ENCODE peak calls at places on chromosomes 3 and 15, in nine cellular contexts. I is NCI-H2107; C is T-helper 1 cell; L is effector memory CD8-positive, alpha-beta T cell; T is left ventricle myocardium superior; G is H7; Z is ureter; V is GM12865; K is stimulated activated CD4-positive, alpha-beta T cell treated with anti-CD3 and anti-CD28 coated beads, Interleukin-4, amount 100 ng/mL, for 1 hour. U is an unnamed sample.
A peak's percentile ranks its signal among the peaks of the same experiment; 100 is the strongest.

GRCh38 chr3:186365202-186365974 is 3.4 kb upstream of the DGKG start:
- DNase-seq in I (no peak), C (no peak), L (no peak), T (peak; percentile 70), G (no peak), Z (no peak), V (no peak), K (no peak), U (no peak)

GRCh38 chr15:64285871-64286270 is 70.1 kb downstream of the CSNK1G1 start:
- DNase-seq in I (no peak), C (no peak), L (no peak), T (no peak), G (peak; percentile 6), Z (no peak), V (no peak), K (no peak), U (no peak)

GRCh38 chr15:41493205-41493901 is at the start of gene ITPKA:
- DNase-seq in I (no peak), C (peak; percentile 74), L (peak; percentile 51), T (peak; percentile 87), G (peak; percentile 94), Z (peak; percentile 68), V (peak; percentile 83), K (peak; percentile 93), U (peak; percentile 82)

GRCh38 chr3:123046262-123046873 is 18.8 kb upstream of the SEMA5B start:
- DNase-seq in I (no peak), C (no peak), L (no peak), T (no peak), G (no peak), Z (no peak), V (no peak), K (no peak), U (no peak)

GRCh38 chr3:17905996-17906395 is 163.6 kb upstream of the TBC1D5 start:
- DNase-seq in I (no peak), C (no peak), L (no peak), T (no peak), G (no peak), Z (no peak), V (no peak), K (no peak), U (no peak)

GRCh38 chr3:177624523-177625495 is 427.5 kb upstream of the TBL1XR1 start:
- DNase-seq in I (no peak), C (no peak), L (no peak), T (no peak), G (no peak), Z (no peak), V (peak; percentile 29), K (no peak), U (no peak)

GRCh38 chr3:13161021-13161759 is 88.0 kb upstream of the IQSEC1 start:
- DNase-seq in I (no peak), C (no peak), L (no peak), T (no peak), G (peak; percentile 71), Z (no peak), V (no peak), K (no peak), U (no peak)

GRCh38 chr3:184691397-184692131 is 20.3 kb downstream of the MAGEF1 start:
- DNase-seq in I (no peak), C (no peak), L (no peak), T (peak; percentile 44), G (peak; percentile 63), Z (no peak), V (no peak), K (no peak), U (no peak)

GRCh38 chr15:72319360-72319984 is 485 bp downstream of the CELF6 start:
- DNase-seq in I (no peak), C (peak; percentile 58), L (peak; percentile 45), T (peak; percentile 86), G (no peak), Z (peak; percentile 62), V (peak; percentile 57), K (peak; percentile 44), U (peak; percentile 77)

GRCh38 chr15:39957481-39957880 is 23.6 kb downstream of the EIF2AK4 start:
- DNase-seq in I (no peak), C (no peak), L (no peak), T (no peak), G (no peak), Z (no peak), V (no peak), K (no peak), U (no peak)

GRCh38 chr3:17686613-17687012 is 55.8 kb downstream of the TBC1D5 start:
- DNase-seq in I (no peak), C (no peak), L (no peak), T (no peak), G (peak; percentile 19), Z (no peak), V (peak; percentile 10), K (no peak), U (no peak)

GRCh38 chr3:98702166-98702565 is 61.0 kb upstream of the ST3GAL6 start:
- DNase-seq in I (no peak), C (no peak), L (no peak), T (no peak), G (no peak), Z (no peak), V (no peak), K (no peak), U (no peak)

GRCh38 chr3:153624310-153625030 is 462.4 kb downstream of the RAP2B start:
- DNase-seq in I (no peak), C (no peak), L (peak; percentile 31), T (no peak), G (no peak), Z (no peak), V (peak; percentile 19), K (peak; percentile 12), U (no peak)

GRCh38 chr3:58989173-58989572 is 60.7 kb downstream of the CFAP20DC start:
- DNase-seq in I (no peak), C (no peak), L (no peak), T (no peak), G (no peak), Z (no peak), V (no peak), K (no peak), U (no peak)